ENCODE peak calls at places on chromosomes 1 and 21, in four cellular contexts. One of them, this sample, is unnamed.

GRCh38 chr1:17304155-17304826 is 3.7 kb upstream of the PADI4 start:
- DNase-seq in H9: no peak
- DNase-seq in mesendoderm: peak
- DNase-seq in IMR-90: no peak
- DNase-seq in this sample: no peak

GRCh38 chr1:26922201-26922729 is 722 bp downstream of the NUDC start:
- DNase-seq in H9: no peak
- DNase-seq in mesendoderm: peak
- DNase-seq in IMR-90: peak
- DNase-seq in this sample: no peak

GRCh38 chr1:56390540-56390867 is 188.9 kb downstream of the PLPP3 start:
- DNase-seq in H9: no peak
- DNase-seq in mesendoderm: no peak
- DNase-seq in IMR-90: no peak
- DNase-seq in this sample: no peak

GRCh38 chr1:221630236-221630635 is 111.7 kb downstream of the DUSP10 start:
- DNase-seq in H9: no peak
- DNase-seq in mesendoderm: peak
- DNase-seq in IMR-90: no peak
- DNase-seq in this sample: no peak

GRCh38 chr1:45557422-45557944 is 6.9 kb downstream of the AKR1A1 start:
- DNase-seq in H9: no peak
- DNase-seq in mesendoderm: no peak
- DNase-seq in IMR-90: no peak
- DNase-seq in this sample: no peak

GRCh38 chr21:46124926-46125845 is 27.3 kb downstream of the COL6A2 start:
- DNase-seq in H9: peak
- DNase-seq in mesendoderm: no peak
- DNase-seq in IMR-90: no peak
- DNase-seq in this sample: peak

GRCh38 chr21:44925027-44925755 is 4.5 kb upstream of the ITGB2 start:
- DNase-seq in H9: no peak
- DNase-seq in mesendoderm: no peak
- DNase-seq in IMR-90: peak
- DNase-seq in this sample: no peak

GRCh38 chr21:45076245-45076661 is 1.9 kb downstream of the ADARB1 start:
- DNase-seq in H9: peak
- DNase-seq in mesendoderm: peak
- DNase-seq in IMR-90: peak
- DNase-seq in this sample: no peak

GRCh38 chr1:3577300-3577699 is 34.0 kb downstream of the MEGF6 start:
- DNase-seq in H9: no peak
- DNase-seq in mesendoderm: no peak
- DNase-seq in IMR-90: peak
- DNase-seq in this sample: no peak

GRCh38 chr1:169144941-169145626 is 38.6 kb downstream of the ATP1B1 start:
- DNase-seq in H9: no peak
- DNase-seq in mesendoderm: no peak
- DNase-seq in IMR-90: no peak
- DNase-seq in this sample: no peak

GRCh38 chr1:176595217-176595616 is 132.2 kb downstream of the PAPPA2 start:
- DNase-seq in H9: no peak
- DNase-seq in mesendoderm: no peak
- DNase-seq in IMR-90: no peak
- DNase-seq in this sample: no peak
- H4K8ac ChIP-seq in H9: no peak
- H4K8ac ChIP-seq in mesendoderm: no peak
- H4K8ac ChIP-seq in IMR-90: no peak
- H4K8ac ChIP-seq in this sample: no peak

GRCh38 chr1:116907351-116907750 is 2.4 kb upstream of the PTGFRN start:
- DNase-seq in H9: no peak
- DNase-seq in mesendoderm: no peak
- DNase-seq in IMR-90: no peak
- DNase-seq in this sample: no peak
- H4K5ac ChIP-seq in H9: no peak
- H4K5ac ChIP-seq in mesendoderm: no peak
- H4K5ac ChIP-seq in IMR-90: no peak
- H4K5ac ChIP-seq in this sample: no peak

DNA sequence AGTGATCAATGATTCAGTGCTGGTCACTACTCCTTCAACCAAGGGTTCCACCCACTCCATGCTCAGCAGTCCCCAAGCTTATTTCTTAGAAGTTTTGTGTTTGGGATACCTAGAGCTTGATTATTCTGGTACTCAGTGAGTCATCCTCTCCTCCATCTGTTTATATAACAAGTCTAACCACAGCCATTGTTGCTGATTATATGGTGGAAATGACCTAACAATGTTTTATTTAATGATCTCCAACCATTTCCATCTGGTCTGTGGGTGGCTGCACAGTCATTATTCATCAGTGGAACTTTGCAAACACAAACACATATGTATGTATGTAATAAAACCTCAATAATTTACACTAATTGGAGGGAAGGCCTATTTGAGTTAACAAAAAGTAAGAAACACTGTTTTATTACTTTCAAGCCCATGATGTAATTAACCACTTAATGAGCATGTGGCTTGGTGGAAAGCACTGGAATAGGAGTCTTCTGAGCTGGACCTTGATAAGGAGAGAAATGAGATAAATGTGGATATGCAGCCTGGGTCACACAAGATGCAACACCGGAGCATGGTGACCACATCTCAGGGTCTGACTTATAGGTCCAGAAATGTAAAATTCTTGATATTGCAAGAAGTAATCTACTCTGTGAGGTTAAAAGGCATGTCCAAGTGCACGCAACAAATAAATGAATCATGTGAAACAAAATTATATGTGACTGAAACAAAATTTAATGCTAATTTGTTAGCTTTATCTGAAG is 99.0 kb upstream of the WLS start:
- DNase-seq in H9: no peak
- DNase-seq in mesendoderm: no peak
- DNase-seq in IMR-90: peak
- DNase-seq in this sample: no peak
- H4K8ac ChIP-seq in H9: no peak
- H4K8ac ChIP-seq in mesendoderm: no peak
- H4K8ac ChIP-seq in IMR-90: peak
- H4K8ac ChIP-seq in this sample: no peak

GRCh38 chr1:244760471-244760870 is 75.0 kb upstream of the COX20 start:
- DNase-seq in H9: peak
- DNase-seq in mesendoderm: no peak
- DNase-seq in IMR-90: no peak
- DNase-seq in this sample: no peak
- H4K5ac ChIP-seq in H9: no peak
- H4K5ac ChIP-seq in mesendoderm: no peak
- H4K5ac ChIP-seq in IMR-90: no peak
- H4K5ac ChIP-seq in this sample: no peak

DNA sequence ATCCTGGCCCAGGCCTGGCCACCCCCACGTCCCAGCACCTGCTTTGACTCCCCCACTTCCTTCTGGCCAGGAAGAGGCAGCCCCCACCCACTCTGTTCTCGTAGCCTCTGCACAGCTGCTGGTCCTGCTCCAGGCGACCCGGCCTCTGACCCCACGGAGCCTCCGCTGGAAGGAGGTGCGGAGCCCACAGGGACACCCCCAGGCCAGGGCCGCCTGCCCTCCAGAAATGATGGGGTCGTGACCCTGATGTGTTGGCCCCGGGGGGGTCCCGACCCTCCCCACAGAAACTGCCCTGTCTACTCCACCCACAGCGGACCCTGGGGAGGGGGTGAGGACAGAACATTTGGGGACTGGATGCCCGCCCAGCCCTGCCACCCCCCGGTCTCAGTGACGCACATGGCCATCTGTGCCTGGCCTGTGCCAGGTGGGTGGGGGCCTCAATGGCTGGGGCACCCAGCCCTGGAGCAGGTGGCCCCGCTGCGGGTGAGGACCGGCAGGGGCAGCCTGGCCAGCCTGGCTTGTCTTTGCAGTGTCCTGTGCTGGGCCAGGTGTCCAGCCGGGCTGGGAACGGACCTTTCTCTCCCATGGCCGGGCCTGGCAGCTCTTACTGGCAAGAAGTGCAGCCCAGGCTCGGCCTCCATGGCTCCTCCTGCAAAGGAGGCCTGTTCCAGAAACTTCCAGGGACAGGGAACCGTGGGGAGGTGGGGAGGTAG is 78.6 kb downstream of the MORN1 start:
- DNase-seq in H9: no peak
- DNase-seq in mesendoderm: no peak
- DNase-seq in IMR-90: no peak
- DNase-seq in this sample: no peak
- H4K8ac ChIP-seq in H9: no peak
- H4K8ac ChIP-seq in mesendoderm: no peak
- H4K8ac ChIP-seq in IMR-90: no peak
- H4K8ac ChIP-seq in this sample: peak

DNA sequence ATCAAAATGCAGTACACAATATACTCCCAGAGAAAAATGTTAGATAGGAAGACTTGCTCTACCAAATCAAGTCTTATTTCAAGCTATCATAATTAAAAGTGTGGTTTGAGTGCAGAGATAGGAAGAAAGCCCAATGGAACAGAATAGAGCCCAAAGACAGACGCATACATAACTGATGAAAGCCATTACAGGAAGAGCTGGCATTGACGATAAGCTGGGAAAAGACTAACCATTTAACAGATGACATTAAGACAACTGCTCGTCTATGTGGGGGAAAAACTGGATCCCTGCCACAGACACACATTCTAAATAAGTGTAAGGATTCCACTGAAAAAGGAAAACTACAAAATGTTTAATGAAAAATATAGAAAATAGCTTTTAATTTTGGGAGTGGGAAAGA is 85.5 kb downstream of the NGF start:
- DNase-seq in H9: no peak
- DNase-seq in mesendoderm: no peak
- DNase-seq in IMR-90: no peak
- DNase-seq in this sample: no peak
- H4K5ac ChIP-seq in H9: no peak
- H4K5ac ChIP-seq in mesendoderm: no peak
- H4K5ac ChIP-seq in IMR-90: peak
- H4K5ac ChIP-seq in this sample: no peak

GRCh38 chr1:165851034-165851658 is 23.7 kb downstream of the UCK2 start:
- DNase-seq in H9: no peak
- DNase-seq in mesendoderm: no peak
- DNase-seq in IMR-90: peak
- DNase-seq in this sample: no peak
- H4K8ac ChIP-seq in H9: no peak
- H4K8ac ChIP-seq in mesendoderm: no peak
- H4K8ac ChIP-seq in IMR-90: no peak
- H4K8ac ChIP-seq in this sample: no peak

This sample was measured in H1.